ENCODE peak calls at places on chromosomes 11 and 22, in five cellular contexts. T is CD8-positive, alpha-beta memory T cell; C is posterior vena cava; M is NCI-H2081; Y is GM18507. G is an unnamed sample.

GRCh38 chr11:16770016-16770415 is 31.6 kb downstream of the C11orf58 start:
- DNase-seq in T (no peak), C (peak), M (no peak), Y (no peak), G (no peak)

GRCh38 chr11:73415854-73416615 is 39.8 kb downstream of the RELT start:
- DNase-seq in T (no peak), C (no peak), M (no peak), Y (no peak), G (no peak)

GRCh38 chr11:29781268-29781667 is 235.6 kb downstream of the KCNA4 start:
- DNase-seq in T (no peak), C (no peak), M (no peak), Y (no peak), G (no peak)

GRCh38 chr22:36506637-36507517 is at the start of gene FOXRED2:
- DNase-seq in T (peak), C (peak), M (peak), Y (peak), G (peak)

GRCh38 chr22:17786435-17787158 is 12.3 kb upstream of the BID start:
- DNase-seq in T (no peak), C (no peak), M (no peak), Y (no peak), G (peak)

GRCh38 chr11:850777-851762 is 8.4 kb downstream of the TSPAN4 start:
- DNase-seq in T (no peak), C (no peak), M (peak), Y (no peak), G (no peak)

GRCh38 chr11:134277176-134278001 is 1.2 kb downstream of the GLB1L3 start:
- DNase-seq in T (no peak), C (no peak), M (no peak), Y (no peak), G (no peak)

GRCh38 chr11:96033054-96033453 is 109.1 kb upstream of the MTMR2 start:
- DNase-seq in T (no peak), C (no peak), M (no peak), Y (no peak), G (no peak)

GRCh38 chr11:65391007-65391406 is 4.6 kb downstream of the FRMD8 start:
- DNase-seq in T (no peak), C (no peak), M (no peak), Y (no peak), G (no peak)

GRCh38 chr22:47154621-47155081 is 392.2 kb downstream of the TBC1D22A start:
- DNase-seq in T (no peak), C (no peak), M (no peak), Y (no peak), G (no peak)

GRCh38 chr22:31206896-31207687 is 5.0 kb upstream of the LIMK2 start:
- DNase-seq in T (no peak), C (no peak), M (no peak), Y (no peak), G (no peak)

GRCh38 chr11:130407978-130408377 is 20.4 kb downstream of the ADAMTS8 start:
- DNase-seq in T (no peak), C (peak), M (no peak), Y (no peak), G (no peak)

GRCh38 chr11:64747961-64748715 is 4.2 kb upstream of the RASGRP2 start:
- DNase-seq in T (no peak), C (no peak), M (no peak), Y (no peak), G (no peak)

GRCh38 chr11:119490253-119491006 is 67.5 kb upstream of the THY1 start:
- DNase-seq in T (no peak), C (peak), M (no peak), Y (no peak), G (no peak)

GRCh38 chr11:117221775-117222517 is 9.9 kb downstream of the PCSK7 start:
- DNase-seq in T (no peak), C (peak), M (peak), Y (no peak), G (no peak)

GRCh38 chr11:124482362-124483147 is 37.1 kb upstream of the OR8B8 start:
- DNase-seq in T (no peak), C (no peak), M (no peak), Y (no peak), G (no peak)

GRCh38 chr11:113369411-113369810 is 18.2 kb upstream of the ANKK1 start:
- DNase-seq in T (no peak), C (no peak), M (no peak), Y (no peak), G (no peak)

GRCh38 chr11:70915158-70915795 is 337.1 kb downstream of the SHANK2 start:
- DNase-seq in T (no peak), C (peak), M (no peak), Y (no peak), G (no peak)

GRCh38 chr11:18749681-18750319 is 23.8 kb upstream of the IGSF22 start:
- DNase-seq in T (no peak), C (peak), M (no peak), Y (no peak), G (no peak)

GRCh38 chr11:65479184-65480145 is 19.4 kb upstream of the MALAT1 start:
- DNase-seq in T (no peak), C (peak), M (peak), Y (no peak), G (peak)

GRCh38 chr11:94537051-94537600 is 6.6 kb upstream of the FUT4 start:
- DNase-seq in T (no peak), C (no peak), M (no peak), Y (no peak), G (no peak)

GRCh38 chr11:132942611-132943324 is 589.5 kb downstream of the OPCML start:
- DNase-seq in T (no peak), C (no peak), M (no peak), Y (no peak), G (no peak)

GRCh38 chr11:87722756-87723599 is 452.3 kb downstream of the RAB38 start:
- DNase-seq in T (no peak), C (no peak), M (peak), Y (no peak), G (no peak)

GRCh38 chr11:20026629-20027545 is 133.4 kb downstream of the DBX1 start:
- DNase-seq in T (no peak), C (no peak), M (peak), Y (no peak), G (peak)

GRCh38 chr11:35919244-35919643 is 24.6 kb upstream of the LDLRAD3 start:
- DNase-seq in T (no peak), C (no peak), M (peak), Y (no peak), G (no peak)

GRCh38 chr11:3202305-3202704 is 16.3 kb downstream of the MRGPRG start:
- DNase-seq in T (no peak), C (peak), M (no peak), Y (no peak), G (no peak)

GRCh38 chr11:88327061-88327460 is 10.5 kb downstream of the CTSC start:
- DNase-seq in T (no peak), C (no peak), M (no peak), Y (no peak), G (no peak)

GRCh38 chr11:94671553-94672366 is 96.4 kb upstream of the AMOTL1 start:
- DNase-seq in T (no peak), C (no peak), M (no peak), Y (no peak), G (no peak)

G was measured in NCI-H774.